ENCODE peak calls at places on chromosomes 13 and 19, in four cellular contexts. U, N, R and Q are unnamed samples.

GRCh38 chr19:54168174-54168917 is 4.6 kb downstream of the TMC4 start:
- DNase-seq in U (no peak), N (no peak), R (peak), Q (peak)

GRCh38 chr19:49869009-49869483 is 1.7 kb upstream of the PNKP start:
- DNase-seq in U (no peak), N (no peak), R (no peak), Q (no peak)

GRCh38 chr13:40677064-40677463 is 10.6 kb upstream of the FOXO1 start:
- DNase-seq in U (no peak), N (no peak), R (no peak), Q (no peak)

GRCh38 chr13:23383151-23383550 is 50.4 kb downstream of the SACS start:
- DNase-seq in U (no peak), N (no peak), R (no peak), Q (no peak)

GRCh38 chr19:11265785-11266236 is 3.5 kb upstream of the DOCK6 start:
- DNase-seq in U (no peak), N (no peak), R (peak), Q (no peak)

GRCh38 chr13:101144808-101145419 is 271.4 kb downstream of the NALCN start:
- DNase-seq in U (peak), N (no peak), R (peak), Q (peak)

GRCh38 chr19:58563823-58564222 is 5.4 kb upstream of the UBE2M start:
- DNase-seq in U (no peak), N (no peak), R (no peak), Q (no peak)

GRCh38 chr19:43518051-43518450 is 8.9 kb downstream of the ETHE1 start:
- DNase-seq in U (no peak), N (no peak), R (no peak), Q (no peak)

GRCh38 chr19:8196271-8196908 is 12.8 kb upstream of the CERS4 start:
- DNase-seq in U (peak), N (no peak), R (no peak), Q (no peak)

GRCh38 chr19:42150940-42151339 is 18.7 kb upstream of the POU2F2 start:
- DNase-seq in U (no peak), N (no peak), R (no peak), Q (no peak)

DNA sequence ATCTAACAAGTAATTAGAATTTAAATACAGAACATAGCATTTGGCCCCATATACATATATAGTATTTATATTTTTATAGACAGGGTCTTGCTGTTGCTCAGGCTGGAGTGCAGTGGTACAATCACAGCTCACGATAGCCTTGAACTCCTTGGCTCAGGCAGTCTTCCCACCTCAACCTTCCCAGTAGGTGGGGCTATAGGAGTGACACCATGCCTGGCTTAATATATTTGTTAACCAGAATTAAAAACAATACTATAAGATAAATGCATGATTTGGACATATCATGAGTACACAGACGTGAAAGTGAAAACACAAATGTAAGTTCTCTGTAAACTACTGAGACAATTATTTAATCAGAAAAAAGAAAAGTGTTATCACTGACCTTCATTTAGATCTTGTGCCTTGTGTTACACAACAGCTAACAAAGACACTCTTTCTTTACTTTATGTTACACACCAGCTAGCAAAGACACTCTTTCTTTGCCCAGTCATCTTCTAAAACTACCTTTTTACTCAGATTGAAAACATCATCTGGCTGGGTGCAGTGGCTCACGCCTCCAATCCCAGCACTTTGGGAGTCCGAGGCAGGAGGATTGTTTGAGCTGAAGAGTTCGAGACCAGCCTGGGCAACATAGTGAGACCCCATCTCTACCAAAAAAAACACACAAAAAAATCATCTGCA is 22.6 kb downstream of the CARS2 start:
- DNase-seq in U (no peak), N (no peak), R (peak), Q (no peak)
- TF ChIP-seq HDAC6 in U (no peak), N (no peak), R (no peak), Q (no peak)

DNA sequence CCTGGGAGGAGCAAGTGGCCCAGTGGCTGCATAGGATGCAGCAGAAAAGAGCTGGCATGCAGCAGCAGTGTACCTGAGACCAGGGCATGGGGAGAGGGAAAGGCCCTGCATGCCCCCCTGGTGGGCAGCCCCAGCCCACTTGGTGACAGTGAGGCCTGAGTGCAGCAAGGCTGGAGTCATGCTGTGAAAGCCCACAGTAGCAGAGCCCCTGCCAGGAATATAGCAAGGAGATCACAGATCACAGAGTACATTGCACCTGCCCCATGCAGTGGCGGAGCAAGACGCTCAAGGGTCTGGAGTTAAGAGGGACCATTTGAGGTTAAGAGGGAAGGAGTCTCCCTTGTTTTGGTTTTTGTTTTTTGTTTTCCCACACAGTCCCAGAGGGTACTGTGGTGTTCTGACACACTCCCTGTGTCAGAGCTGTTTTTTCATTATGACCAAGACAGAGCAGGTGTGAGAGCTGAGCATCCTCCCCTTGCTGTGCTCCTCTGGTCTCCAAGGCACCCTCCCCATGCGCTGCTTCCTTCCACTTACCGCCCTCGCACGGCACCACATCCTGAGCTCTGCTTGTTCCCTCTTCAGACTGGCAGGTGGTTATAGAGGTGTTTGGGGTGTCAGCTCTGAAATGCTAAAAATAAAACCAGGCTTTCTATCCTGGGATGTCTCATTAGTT is 85.0 kb upstream of the UBL3 start:
- DNase-seq in U (peak), N (no peak), R (no peak), Q (no peak)
- TF ChIP-seq HDAC6 in U (no peak), N (no peak), R (no peak), Q (no peak)

DNA sequence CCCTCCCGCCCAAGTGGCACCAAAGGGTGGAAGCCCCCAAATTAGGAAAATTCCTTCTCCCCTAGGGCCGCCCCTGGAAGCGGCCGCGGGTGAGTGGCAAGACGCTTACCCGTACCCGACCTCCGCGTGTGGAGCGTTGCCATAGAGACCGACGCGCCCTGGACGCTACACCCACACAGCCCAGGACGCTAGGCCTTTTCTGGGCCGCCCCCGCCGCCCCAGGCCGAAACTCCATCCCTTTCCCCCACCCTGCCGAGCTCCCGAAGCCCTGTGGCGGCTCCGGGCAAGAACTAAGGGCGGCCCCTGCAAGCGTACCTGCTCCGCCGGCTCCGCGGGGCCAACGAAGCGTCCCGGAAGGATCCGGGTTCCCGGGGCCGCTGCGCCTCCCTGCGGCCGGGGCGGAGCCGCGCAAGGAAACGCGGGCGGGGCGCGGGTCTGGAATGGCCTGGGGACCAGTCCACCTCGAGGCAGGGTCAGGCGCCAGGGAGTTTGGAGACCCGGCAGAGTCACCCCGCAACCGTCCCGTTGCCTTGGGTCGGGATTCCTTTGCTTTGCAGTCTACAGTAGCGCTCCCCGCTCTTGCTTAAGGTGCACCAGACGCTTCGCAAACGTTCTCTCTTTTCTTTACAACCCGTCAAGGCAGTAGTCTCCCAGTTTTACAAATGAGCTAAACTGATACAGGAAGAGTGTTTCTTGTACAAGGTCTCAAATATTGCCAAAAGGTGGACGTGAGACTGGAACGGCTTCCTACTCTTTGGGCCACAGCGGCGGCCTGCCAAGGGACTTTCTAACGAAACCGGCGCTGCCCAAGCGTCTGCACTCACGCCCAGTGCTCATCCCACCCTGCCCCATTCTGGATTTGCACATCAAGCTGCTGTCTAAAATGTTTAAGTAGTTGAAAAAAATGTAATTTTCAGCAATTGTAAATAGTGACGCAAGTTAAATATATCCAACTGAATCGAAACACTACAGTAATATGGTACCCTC is at the start of gene NEK5:
- DNase-seq in U (no peak), N (peak), R (peak), Q (peak)
- TF ChIP-seq HDAC6 in U (no peak), N (no peak), R (no peak), Q (no peak)

GRCh38 chr13:76016799-76017198 is 380.7 kb downstream of the LMO7 start:
- DNase-seq in U (no peak), N (no peak), R (peak), Q (peak)
- TF ChIP-seq HDAC6 in U (no peak), N (no peak), R (no peak), Q (no peak)